ENCODE peak calls at places on chromosomes 6 and 20, in five cellular contexts. V, F, Y, G and O are unnamed samples.

GRCh38 chr6:43838276-43839036 is 68.4 kb downstream of the VEGFA start:
- DNase-seq in V (peak; percentile 59), F (peak; percentile 68), Y (no peak), G (no peak), O (peak; percentile 62)

GRCh38 chr20:49245921-49246740 is 26.9 kb downstream of the DDX27 start:
- DNase-seq in V (peak; percentile 75), F (peak; percentile 33), Y (no peak), G (peak; percentile 25), O (peak; percentile 68)

GRCh38 chr20:60046011-60046413 is 87.8 kb downstream of the CDH26 start:
- DNase-seq in V (no peak), F (no peak), Y (no peak), G (no peak), O (no peak)

GRCh38 chr6:135600086-135600702 is 102.7 kb upstream of the AHI1 start:
- DNase-seq in V (peak; percentile 22), F (no peak), Y (no peak), G (no peak), O (no peak)

GRCh38 chr6:98416027-98416426 is 418.3 kb upstream of the POU3F2 start:
- DNase-seq in V (no peak), F (no peak), Y (peak; percentile 6), G (no peak), O (peak; percentile 20)

GRCh38 chr6:149925974-149926777 is 3.3 kb upstream of the RAET1G start:
- DNase-seq in V (peak; percentile 90), F (peak; percentile 70), Y (peak; percentile 32), G (no peak), O (peak; percentile 80)

GRCh38 chr6:122730775-122731386 is 48.6 kb upstream of the FABP7 start:
- DNase-seq in V (peak; percentile 81), F (peak; percentile 20), Y (no peak), G (no peak), O (peak; percentile 20)

GRCh38 chr6:34817337-34817910 is 25.5 kb downstream of the BLTP3A start:
- DNase-seq in V (peak; percentile 14), F (no peak), Y (no peak), G (no peak), O (no peak)